ENCODE peak calls at places on chromosomes 6 and 20, in four cellular contexts. Z is H1, U is K562, V is HepG2. K is an unnamed sample.

GRCh38 chr6:116115781-116116180 is 10.2 kb downstream of the COL10A1 start:
- DNase-seq in Z (no peak), U (no peak), V (no peak), K (no peak)

GRCh38 chr6:85118233-85118632 is 331.6 kb upstream of the NT5E start:
- DNase-seq in Z (no peak), U (peak; percentile 10), V (no peak), K (peak; percentile 42)

GRCh38 chr6:85111481-85112001 is 338.3 kb upstream of the NT5E start:
- DNase-seq in Z (no peak), U (no peak), V (no peak), K (peak; percentile 14)

GRCh38 chr20:3691897-3692296 is 10.1 kb upstream of the ADAM33 start:
- DNase-seq in Z (no peak), U (no peak), V (no peak), K (no peak)

GRCh38 chr20:31566658-31567379 is 38.3 kb upstream of the ID1 start:
- DNase-seq in Z (no peak), U (no peak), V (no peak), K (peak; percentile 44)

GRCh38 chr6:133202610-133203343 is 38.4 kb upstream of the EYA4 start:
- DNase-seq in Z (no peak), U (no peak), V (no peak), K (no peak)

GRCh38 chr6:37636801-37637561 is 60.7 kb downstream of the MDGA1 start:
- DNase-seq in Z (no peak), U (no peak), V (no peak), K (no peak)

GRCh38 chr20:21141825-21142224 is 15.9 kb downstream of the KIZ start:
- DNase-seq in Z (no peak), U (peak; percentile 29), V (no peak), K (no peak)

GRCh38 chr6:14748679-14749078 is 497.2 kb upstream of the JARID2 start:
- DNase-seq in Z (no peak), U (no peak), V (no peak), K (no peak)

GRCh38 chr20:3406481-3407425 is 716 bp downstream of the DNAAF9 start:
- DNase-seq in Z (no peak), U (peak; percentile 26), V (peak; percentile 16), K (peak; percentile 30)

GRCh38 chr6:166364480-166364879 is 18.3 kb downstream of the MPC1 start:
- DNase-seq in Z (no peak), U (no peak), V (no peak), K (no peak)

GRCh38 chr6:170269873-170270541 is 20.9 kb downstream of the DLL1 start:
- DNase-seq in Z (no peak), U (no peak), V (no peak), K (no peak)

GRCh38 chr20:37816003-37816402 is 86.9 kb upstream of the VSTM2L start:
- DNase-seq in Z (no peak), U (no peak), V (no peak), K (no peak)

GRCh38 chr6:143569035-143569434 is 57.5 kb upstream of the FUCA2 start:
- DNase-seq in Z (no peak), U (no peak), V (no peak), K (no peak)

GRCh38 chr6:68834561-68834960 is 199.5 kb downstream of the ADGRB3 start:
- DNase-seq in Z (no peak), U (no peak), V (no peak), K (no peak)

GRCh38 chr6:169427856-169428255 is 174.2 kb upstream of the THBS2 start:
- DNase-seq in Z (no peak), U (no peak), V (no peak), K (no peak)

GRCh38 chr6:150256618-150257272 is 112.1 kb upstream of the IYD start:
- DNase-seq in Z (no peak), U (no peak), V (no peak), K (no peak)

GRCh38 chr20:3749689-3750639 is 17.5 kb downstream of the HSPA12B start:
- DNase-seq in Z (peak; percentile 46), U (peak; percentile 65), V (peak; percentile 56), K (peak; percentile 82)

GRCh38 chr20:38600057-38600456 is 1.6 kb upstream of the ARHGAP40 start:
- DNase-seq in Z (no peak), U (no peak), V (no peak), K (no peak)

GRCh38 chr20:13102689-13103088 is 93.9 kb downstream of the SPTLC3 start:
- DNase-seq in Z (no peak), U (no peak), V (no peak), K (no peak)

GRCh38 chr6:158322724-158323560 is 10.7 kb downstream of the TULP4 start:
- DNase-seq in Z (no peak), U (no peak), V (peak; percentile 97), K (no peak)

GRCh38 chr6:134398453-134398852 is 80.5 kb upstream of the SGK1 start:
- DNase-seq in Z (no peak), U (no peak), V (no peak), K (no peak)

GRCh38 chr6:111566873-111567517 is 38.7 kb downstream of the TRAF3IP2 start:
- DNase-seq in Z (no peak), U (no peak), V (no peak), K (no peak)
- TF ChIP-seq JUN in Z (no peak), U (no peak), V (no peak), K (no peak)

GRCh38 chr6:46184114-46184513 is 13.3 kb upstream of the ENPP5 start:
- DNase-seq in Z (no peak), U (no peak), V (no peak), K (no peak)
- TF ChIP-seq ATF2 in Z (no peak), U (no peak), V (no peak), K (no peak)

GRCh38 chr20:19889011-19889953 is 127.9 kb upstream of the NAA20 start:
- DNase-seq in Z (no peak), U (no peak), V (no peak), K (no peak)
- TF ChIP-seq ATF3 in Z (no peak), U (no peak), V (no peak), K (no peak)

DNA sequence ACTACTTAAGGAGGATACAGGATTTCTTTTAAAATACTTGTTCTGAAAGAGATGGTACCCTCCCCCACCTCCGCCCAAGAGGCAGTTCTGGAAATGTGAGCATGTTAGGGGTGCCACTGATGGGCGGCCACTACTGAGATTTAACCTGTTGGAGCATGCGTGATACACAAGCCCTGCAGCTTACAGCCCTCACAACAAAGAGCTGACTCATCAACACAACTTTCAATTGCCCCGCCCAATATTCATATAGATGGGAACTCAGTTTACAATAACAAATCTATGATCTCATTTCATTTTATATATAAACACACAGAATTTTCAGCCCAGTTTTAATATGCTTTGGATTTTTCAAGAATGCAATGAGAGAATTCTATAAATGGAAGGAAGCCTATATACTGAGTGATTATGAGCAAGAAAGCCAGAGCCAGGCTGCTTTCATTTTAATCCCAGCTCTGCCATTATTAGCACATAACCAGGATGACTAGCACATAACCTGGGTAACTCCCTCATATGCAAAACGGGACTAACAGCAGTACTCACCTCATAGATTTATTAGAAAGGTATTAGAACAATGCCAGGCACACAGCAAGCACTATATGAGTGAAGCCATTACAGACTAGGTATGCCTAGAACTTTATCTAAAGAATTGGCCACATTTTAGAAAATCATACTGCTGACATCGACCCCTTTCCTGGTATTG is 45.6 kb upstream of the IPCEF1 start:
- DNase-seq in Z (no peak), U (no peak), V (no peak), K (no peak)
- TF ChIP-seq JUN in Z (no peak), U (no peak), V (no peak), K (no peak)

DNA sequence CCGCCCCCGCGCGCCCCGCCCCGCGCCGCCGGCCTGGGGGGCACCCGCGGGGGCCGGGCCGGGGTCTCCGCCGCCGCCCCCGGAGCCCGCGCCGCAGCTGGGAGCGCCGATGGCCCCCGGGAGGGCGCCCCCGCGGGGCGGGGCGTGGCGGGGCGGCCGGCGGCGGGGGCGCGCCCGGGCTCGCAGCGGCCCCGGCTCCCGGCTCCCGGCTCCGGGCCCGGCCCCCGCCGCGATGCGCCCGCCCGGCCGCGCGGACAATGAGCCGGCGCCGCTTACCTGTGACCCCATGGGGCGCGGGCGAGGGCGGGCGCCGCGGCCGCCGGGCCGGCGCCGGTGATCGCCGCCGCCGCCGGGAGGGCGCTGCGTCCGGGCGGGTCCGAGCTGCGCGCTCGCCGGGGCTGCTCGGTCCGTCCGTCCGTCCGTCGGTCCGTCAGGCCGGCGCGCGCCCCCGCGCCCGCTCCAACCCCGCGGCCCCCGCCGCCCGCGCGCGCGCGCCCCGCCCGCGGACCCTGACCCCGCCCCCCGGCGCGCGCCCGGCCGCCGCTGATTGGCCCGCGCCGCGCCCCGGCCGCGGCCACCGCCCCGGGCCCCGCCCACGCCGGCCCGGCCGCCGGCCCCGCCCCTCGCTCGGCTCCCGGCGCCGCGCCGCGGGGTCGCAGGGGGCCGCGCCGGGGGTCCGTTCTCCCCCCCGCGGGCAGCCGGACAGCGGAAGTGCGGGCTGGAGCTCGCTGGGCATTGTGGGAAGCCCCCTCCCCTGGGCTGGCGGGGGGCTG is at the start of gene ZBTB46:
- DNase-seq in Z (no peak), U (peak; percentile 98), V (no peak), K (peak; percentile 42)
- TF ChIP-seq ATF2 in Z (no peak), U (no peak), V (no peak), K (no peak)

GRCh38 chr6:113857565-113858066 is 471 bp downstream of the MARCKS start:
- DNase-seq in Z (no peak), U (peak; percentile 10), V (no peak), K (peak; percentile 14)

GRCh38 chr6:113860165-113860955 is 3.2 kb downstream of the MARCKS start:
- DNase-seq in Z (no peak), U (no peak), V (peak; percentile 42), K (peak; percentile 21)

GRCh38 chr6:113859349-113860164 is 2.4 kb downstream of the MARCKS start:
- DNase-seq in Z (no peak), U (no peak), V (no peak), K (peak; percentile 39)

GRCh38 chr6:113858067-113858604 is 991 bp downstream of the MARCKS start:
- DNase-seq in Z (no peak), U (no peak), V (no peak), K (peak; percentile 31)

GRCh38 chr6:113858605-113859348 is 1.6 kb downstream of the MARCKS start:
- DNase-seq in Z (peak; percentile 89), U (peak; percentile 88), V (peak; percentile 89), K (peak; percentile 90)
- TF ChIP-seq ATF3 in Z (no peak), U (no peak), V (no peak), K (no peak)

GRCh38 chr6:88358846-88359245 is 192.7 kb upstream of the CNR1 start:
- DNase-seq in Z (no peak), U (no peak), V (no peak), K (no peak)
- TF ChIP-seq JUN in Z (no peak), U (no peak), V (no peak), K (no peak)

DNA sequence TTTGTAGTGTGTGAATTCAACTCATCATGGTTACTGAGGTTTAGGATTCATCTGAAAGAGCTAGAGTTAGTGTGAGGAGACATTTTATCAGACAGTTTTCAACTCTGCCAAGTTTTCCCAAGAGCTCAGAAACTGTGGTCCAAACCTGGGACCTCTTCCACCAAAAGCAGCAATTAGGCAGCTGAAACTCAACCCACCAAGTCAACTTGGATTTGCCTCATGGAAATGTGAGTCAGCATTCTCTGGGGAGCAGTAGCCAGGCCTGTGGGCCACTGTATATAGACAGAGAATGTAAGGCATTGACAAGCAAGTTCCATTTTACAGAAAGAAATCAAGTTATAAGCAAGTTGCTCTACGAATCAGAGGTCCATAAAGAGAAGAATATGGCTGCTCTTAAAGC is 178.8 kb upstream of the HDDC2 start:
- DNase-seq in Z (no peak), U (no peak), V (no peak), K (no peak)
- TF ChIP-seq ATF2 in Z (no peak), U (no peak), V (no peak), K (no peak)

K was measured in WTC11.